ENCODE peak calls at places on chromosome 4, in nine cellular contexts. V, I, X, A, F, J, N, G and P are unnamed samples.

GRCh38 chr4:21900211-21900610 is 48.4 kb downstream of the KCNIP4 start:
- DNase-seq in V (no peak), I (no peak), X (no peak), A (no peak), F (no peak), J (no peak), N (no peak), G (no peak), P (no peak)

GRCh38 chr4:133943081-133943480 is 258.5 kb downstream of the PABPC4L start:
- DNase-seq in V (no peak), I (no peak), X (no peak), A (no peak), F (no peak), J (no peak), N (no peak), G (no peak), P (no peak)

GRCh38 chr4:180356766-180357165 is 1886.4 kb upstream of the TENM3 start:
- DNase-seq in V (no peak), I (no peak), X (no peak), A (no peak), F (no peak), J (no peak), N (no peak), G (no peak), P (no peak)

GRCh38 chr4:126057371-126057770 is 742.6 kb downstream of the FAT4 start:
- DNase-seq in V (no peak), I (no peak), X (no peak), A (no peak), F (no peak), J (no peak), N (no peak), G (no peak), P (no peak)

GRCh38 chr4:77465271-77465670 is 140.3 kb upstream of the CXCL13 start:
- DNase-seq in V (no peak), I (no peak), X (no peak), A (peak), F (peak), J (no peak), N (no peak), G (no peak), P (no peak)

GRCh38 chr4:1715002-1715761 is 3.1 kb upstream of the SLBP start:
- DNase-seq in V (no peak), I (no peak), X (no peak), A (no peak), F (no peak), J (no peak), N (no peak), G (no peak), P (no peak)

GRCh38 chr4:2066011-2066551 is 7.0 kb downstream of the NAT8L start:
- DNase-seq in V (peak), I (no peak), X (peak), A (no peak), F (no peak), J (no peak), N (peak), G (peak), P (peak)

GRCh38 chr4:104472766-104473165 is 21.9 kb downstream of the CXXC4 start:
- DNase-seq in V (no peak), I (no peak), X (no peak), A (no peak), F (no peak), J (no peak), N (no peak), G (no peak), P (no peak)

GRCh38 chr4:153204247-153205027 is at the start of gene TRIM2:
- DNase-seq in V (peak), I (no peak), X (peak), A (no peak), F (peak), J (no peak), N (peak), G (peak), P (peak)

GRCh38 chr4:67451464-67451863 is 93.8 kb downstream of the CENPC start:
- DNase-seq in V (no peak), I (no peak), X (no peak), A (no peak), F (no peak), J (no peak), N (no peak), G (no peak), P (no peak)

GRCh38 chr4:82223715-82224114 is 150.1 kb downstream of the HNRNPD start:
- DNase-seq in V (peak), I (peak), X (peak), A (no peak), F (peak), J (no peak), N (no peak), G (peak), P (no peak)

GRCh38 chr4:169270810-169271691 is at the start of gene SH3RF1:
- DNase-seq in V (peak), I (no peak), X (peak), A (peak), F (peak), J (no peak), N (peak), G (peak), P (peak)

GRCh38 chr4:123235431-123235830 is 161.2 kb upstream of the SPRY1 start:
- DNase-seq in V (no peak), I (no peak), X (no peak), A (no peak), F (no peak), J (no peak), N (no peak), G (no peak), P (no peak)

GRCh38 chr4:123232439-123232838 is 164.2 kb upstream of the SPRY1 start:
- DNase-seq in V (no peak), I (no peak), X (no peak), A (no peak), F (no peak), J (no peak), N (no peak), G (no peak), P (no peak)

GRCh38 chr4:123230061-123230460 is 166.5 kb upstream of the SPRY1 start:
- DNase-seq in V (no peak), I (no peak), X (no peak), A (no peak), F (no peak), J (no peak), N (no peak), G (no peak), P (no peak)

GRCh38 chr4:123233409-123233808 is 163.2 kb upstream of the SPRY1 start:
- DNase-seq in V (no peak), I (no peak), X (no peak), A (no peak), F (no peak), J (no peak), N (no peak), G (no peak), P (no peak)

GRCh38 chr4:123234966-123235365 is 161.6 kb upstream of the SPRY1 start:
- DNase-seq in V (no peak), I (no peak), X (no peak), A (no peak), F (no peak), J (no peak), N (no peak), G (no peak), P (no peak)
- H3K27ac ChIP-seq in V (peak), I (no peak), X (no peak), A (no peak), F (no peak), J (no peak), N (no peak), G (no peak), P (no peak)

GRCh38 chr4:141220271-141220654 is 432 bp upstream of the ZNF330 start:
- DNase-seq in V (no peak), I (no peak), X (no peak), A (no peak), F (no peak), J (no peak), N (no peak), G (no peak), P (no peak)
- H3K27ac ChIP-seq in V (peak), I (peak), X (peak), A (peak), F (no peak), J (no peak), N (no peak), G (peak), P (peak)

GRCh38 chr4:76383001-76383400 is 37.9 kb downstream of the CCDC158 start:
- DNase-seq in V (no peak), I (no peak), X (no peak), A (no peak), F (peak), J (no peak), N (no peak), G (no peak), P (no peak)
- H3K27ac ChIP-seq in V (no peak), I (no peak), X (no peak), A (no peak), F (no peak), J (no peak), N (no peak), G (no peak), P (no peak)

GRCh38 chr4:54277691-54278090 is 48.6 kb downstream of the PDGFRA start:
- DNase-seq in V (no peak), I (no peak), X (no peak), A (no peak), F (no peak), J (no peak), N (no peak), G (no peak), P (no peak)
- H3K27ac ChIP-seq in V (peak), I (no peak), X (no peak), A (no peak), F (no peak), J (no peak), N (no peak), G (no peak), P (peak)

DNA sequence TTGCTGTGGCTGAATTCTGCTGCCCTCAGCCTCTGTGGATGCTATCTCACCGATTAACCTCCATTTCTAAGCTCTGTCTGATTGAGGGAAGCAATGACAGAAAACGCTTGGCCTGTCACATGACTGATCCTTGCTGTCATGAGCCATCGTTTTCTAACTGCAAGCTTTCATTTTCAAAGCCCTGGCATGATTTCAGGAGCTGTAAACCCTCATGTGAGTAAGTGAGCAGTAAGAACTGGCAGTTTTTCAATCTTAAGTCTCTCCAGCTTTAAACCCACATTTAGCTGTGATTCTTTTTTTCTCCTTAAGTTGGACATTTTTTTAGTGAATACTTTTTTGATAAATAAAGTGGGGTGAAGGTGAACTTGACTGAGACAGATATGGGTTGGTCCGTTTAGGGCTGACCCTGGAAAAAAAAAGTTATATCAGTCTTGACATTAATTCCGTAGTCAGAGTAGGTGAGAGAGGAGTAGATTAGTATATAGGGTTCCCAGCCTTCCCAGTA is 180.9 kb upstream of the PGRMC2 start:
- DNase-seq in V (peak), I (no peak), X (no peak), A (no peak), F (peak), J (no peak), N (peak), G (peak), P (no peak)
- H3K27ac ChIP-seq in V (peak), I (no peak), X (peak), A (no peak), F (no peak), J (no peak), N (peak), G (peak), P (no peak)

GRCh38 chr4:128553665-128554515 is 255.6 kb upstream of the JADE1 start:
- DNase-seq in V (no peak), I (no peak), X (no peak), A (no peak), F (peak), J (no peak), N (no peak), G (no peak), P (no peak)
- H3K27ac ChIP-seq in V (peak), I (no peak), X (peak), A (no peak), F (peak), J (no peak), N (peak), G (peak), P (peak)

DNA sequence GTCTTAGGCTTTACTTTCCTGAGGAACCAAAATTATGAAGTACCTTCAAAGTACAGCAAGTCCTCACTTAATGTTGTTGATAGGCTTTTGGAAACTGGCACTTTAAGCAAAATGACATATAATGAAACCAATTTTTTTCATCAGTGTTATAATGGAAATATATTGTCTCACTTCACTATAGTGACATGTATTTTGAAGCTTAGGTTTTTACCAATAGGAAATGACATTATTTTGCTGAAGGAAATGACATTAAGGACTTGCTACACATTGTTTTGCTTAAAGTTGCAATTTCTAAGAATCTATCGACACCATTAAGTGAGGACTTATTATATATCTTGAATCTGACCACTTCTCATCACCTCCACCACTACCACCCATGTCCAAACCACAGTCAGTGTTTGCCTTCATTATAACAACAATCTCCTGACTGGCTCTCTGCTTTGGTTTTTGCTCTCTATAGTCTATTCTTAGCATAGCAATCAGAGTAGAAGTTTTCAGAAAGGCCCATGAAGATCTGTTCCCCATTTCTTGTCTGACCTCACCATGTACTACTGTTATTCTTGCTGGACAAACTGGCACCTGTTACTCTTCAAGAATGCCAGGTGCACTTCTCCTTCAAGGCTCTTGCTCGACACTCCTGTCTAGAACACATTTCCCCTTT is 311.2 kb downstream of the BMPR1B start:
- DNase-seq in V (no peak), I (no peak), X (no peak), A (no peak), F (no peak), J (no peak), N (no peak), G (no peak), P (no peak)
- H3K27ac ChIP-seq in V (no peak), I (no peak), X (no peak), A (no peak), F (no peak), J (no peak), N (no peak), G (no peak), P (no peak)

GRCh38 chr4:74110670-74111069 is 11.7 kb upstream of the CXCL2 start:
- DNase-seq in V (no peak), I (no peak), X (no peak), A (no peak), F (no peak), J (no peak), N (no peak), G (no peak), P (no peak)
- H3K27ac ChIP-seq in V (peak), I (no peak), X (peak), A (no peak), F (no peak), J (no peak), N (no peak), G (no peak), P (peak)